ENCODE peak calls at places on chromosomes 4 and X, in eight cellular contexts. One of them, this sample, is unnamed.

GRCh38 chrX:103656623-103657022 is 27.8 kb downstream of the TCEAL1 start:
- DNase-seq in mammary epithelial cell: peak
- DNase-seq in AG04450: no peak
- DNase-seq in aorta: no peak
- DNase-seq in kidney: no peak
- DNase-seq in tibial nerve: no peak
- DNase-seq in uterus: no peak
- DNase-seq in naive thymus-derived CD4-positive, alpha-beta T cell: no peak
- DNase-seq in this sample: no peak

GRCh38 chrX:155112171-155112570 is 40.9 kb downstream of the BRCC3 start:
- DNase-seq in mammary epithelial cell: peak
- DNase-seq in AG04450: no peak
- DNase-seq in aorta: no peak
- DNase-seq in kidney: no peak
- DNase-seq in tibial nerve: no peak
- DNase-seq in uterus: no peak
- DNase-seq in naive thymus-derived CD4-positive, alpha-beta T cell: no peak
- DNase-seq in this sample: no peak

GRCh38 chr4:78565971-78566372 is 14.4 kb downstream of the ANXA3 start:
- DNase-seq in mammary epithelial cell: peak
- DNase-seq in AG04450: no peak
- DNase-seq in aorta: no peak
- DNase-seq in kidney: no peak
- DNase-seq in tibial nerve: no peak
- DNase-seq in uterus: no peak
- DNase-seq in naive thymus-derived CD4-positive, alpha-beta T cell: no peak
- DNase-seq in this sample: no peak

GRCh38 chrX:40663078-40663740 is 15.8 kb upstream of the CXorf38 start:
- DNase-seq in mammary epithelial cell: no peak
- DNase-seq in AG04450: no peak
- DNase-seq in aorta: no peak
- DNase-seq in kidney: no peak
- DNase-seq in tibial nerve: no peak
- DNase-seq in uterus: no peak
- DNase-seq in naive thymus-derived CD4-positive, alpha-beta T cell: no peak
- DNase-seq in this sample: no peak

GRCh38 chr4:153137168-153137567 is 67.1 kb upstream of the TRIM2 start:
- DNase-seq in mammary epithelial cell: peak
- DNase-seq in AG04450: no peak
- DNase-seq in aorta: peak
- DNase-seq in kidney: no peak
- DNase-seq in tibial nerve: no peak
- DNase-seq in uterus: peak
- DNase-seq in naive thymus-derived CD4-positive, alpha-beta T cell: no peak
- DNase-seq in this sample: no peak

GRCh38 chr4:145043306-145043705 is 54.7 kb downstream of the ANAPC10 start:
- DNase-seq in mammary epithelial cell: no peak
- DNase-seq in AG04450: no peak
- DNase-seq in aorta: no peak
- DNase-seq in kidney: no peak
- DNase-seq in tibial nerve: no peak
- DNase-seq in uterus: no peak
- DNase-seq in naive thymus-derived CD4-positive, alpha-beta T cell: no peak
- DNase-seq in this sample: no peak

GRCh38 chrX:4550018-4550417 is 836.6 kb upstream of the PRKX start:
- DNase-seq in mammary epithelial cell: no peak
- DNase-seq in AG04450: no peak
- DNase-seq in aorta: no peak
- DNase-seq in kidney: no peak
- DNase-seq in tibial nerve: no peak
- DNase-seq in uterus: no peak
- DNase-seq in naive thymus-derived CD4-positive, alpha-beta T cell: no peak
- DNase-seq in this sample: no peak

GRCh38 chr4:127772769-127773671 is 9.1 kb upstream of the HSPA4L start:
- DNase-seq in mammary epithelial cell: no peak
- DNase-seq in AG04450: no peak
- DNase-seq in aorta: no peak
- DNase-seq in kidney: no peak
- DNase-seq in tibial nerve: no peak
- DNase-seq in uterus: no peak
- DNase-seq in naive thymus-derived CD4-positive, alpha-beta T cell: no peak
- DNase-seq in this sample: no peak

GRCh38 chrX:57083143-57083542 is 38.2 kb downstream of the SPIN2B start:
- DNase-seq in mammary epithelial cell: no peak
- DNase-seq in AG04450: no peak
- DNase-seq in aorta: no peak
- DNase-seq in kidney: peak
- DNase-seq in tibial nerve: no peak
- DNase-seq in uterus: no peak
- DNase-seq in naive thymus-derived CD4-positive, alpha-beta T cell: no peak
- DNase-seq in this sample: no peak

GRCh38 chrX:155068165-155068564 is 2.8 kb downstream of the CMC4 start:
- DNase-seq in mammary epithelial cell: peak
- DNase-seq in AG04450: no peak
- DNase-seq in aorta: no peak
- DNase-seq in kidney: peak
- DNase-seq in tibial nerve: no peak
- DNase-seq in uterus: no peak
- DNase-seq in naive thymus-derived CD4-positive, alpha-beta T cell: no peak
- DNase-seq in this sample: no peak

GRCh38 chrX:25755179-25755578 is 383.0 kb upstream of the MAGEB18 start:
- DNase-seq in mammary epithelial cell: no peak
- DNase-seq in AG04450: no peak
- DNase-seq in aorta: no peak
- DNase-seq in kidney: no peak
- DNase-seq in tibial nerve: no peak
- DNase-seq in uterus: no peak
- DNase-seq in naive thymus-derived CD4-positive, alpha-beta T cell: no peak
- DNase-seq in this sample: no peak

GRCh38 chr4:57064811-57065711 is 45.1 kb downstream of the IGFBP7 start:
- DNase-seq in mammary epithelial cell: no peak
- DNase-seq in AG04450: peak
- DNase-seq in aorta: peak
- DNase-seq in kidney: peak
- DNase-seq in tibial nerve: peak
- DNase-seq in uterus: peak
- DNase-seq in naive thymus-derived CD4-positive, alpha-beta T cell: no peak
- DNase-seq in this sample: no peak

GRCh38 chr4:68576272-68577100 is at the start of gene UGT2B17:
- DNase-seq in mammary epithelial cell: no peak
- DNase-seq in AG04450: no peak
- DNase-seq in aorta: no peak
- DNase-seq in kidney: no peak
- DNase-seq in tibial nerve: no peak
- DNase-seq in uterus: no peak
- DNase-seq in naive thymus-derived CD4-positive, alpha-beta T cell: no peak
- DNase-seq in this sample: no peak

GRCh38 chrX:24231169-24231568 is 81.6 kb downstream of the ZFX start:
- DNase-seq in mammary epithelial cell: peak
- DNase-seq in AG04450: peak
- DNase-seq in aorta: no peak
- DNase-seq in kidney: no peak
- DNase-seq in tibial nerve: no peak
- DNase-seq in uterus: peak
- DNase-seq in naive thymus-derived CD4-positive, alpha-beta T cell: no peak
- DNase-seq in this sample: no peak

GRCh38 chr4:103904126-103904525 is 184.3 kb upstream of the TACR3 start:
- DNase-seq in mammary epithelial cell: peak
- DNase-seq in AG04450: no peak
- DNase-seq in aorta: no peak
- DNase-seq in kidney: no peak
- DNase-seq in tibial nerve: no peak
- DNase-seq in uterus: no peak
- DNase-seq in naive thymus-derived CD4-positive, alpha-beta T cell: no peak
- DNase-seq in this sample: no peak

GRCh38 chr4:109041463-109041862 is 261.0 kb downstream of the COL25A1 start:
- DNase-seq in mammary epithelial cell: no peak
- DNase-seq in AG04450: no peak
- DNase-seq in aorta: no peak
- DNase-seq in kidney: no peak
- DNase-seq in tibial nerve: no peak
- DNase-seq in uterus: no peak
- DNase-seq in naive thymus-derived CD4-positive, alpha-beta T cell: no peak
- DNase-seq in this sample: no peak

GRCh38 chr4:140875751-140876389 is 119.7 kb upstream of the TBC1D9 start:
- DNase-seq in mammary epithelial cell: no peak
- DNase-seq in AG04450: no peak
- DNase-seq in aorta: no peak
- DNase-seq in kidney: no peak
- DNase-seq in tibial nerve: no peak
- DNase-seq in uterus: no peak
- DNase-seq in naive thymus-derived CD4-positive, alpha-beta T cell: no peak
- DNase-seq in this sample: no peak
- H3K27ac ChIP-seq in mammary epithelial cell: no peak
- H3K27ac ChIP-seq in AG04450: no peak
- H3K27ac ChIP-seq in aorta: no peak
- H3K27ac ChIP-seq in kidney: no peak
- H3K27ac ChIP-seq in tibial nerve: no peak
- H3K27ac ChIP-seq in uterus: no peak
- H3K27ac ChIP-seq in naive thymus-derived CD4-positive, alpha-beta T cell: no peak
- H3K27ac ChIP-seq in this sample: no peak

GRCh38 chrX:46579250-46579649 is 5.7 kb downstream of the CHST7 start:
- DNase-seq in mammary epithelial cell: no peak
- DNase-seq in AG04450: no peak
- DNase-seq in aorta: no peak
- DNase-seq in kidney: no peak
- DNase-seq in tibial nerve: no peak
- DNase-seq in uterus: no peak
- DNase-seq in naive thymus-derived CD4-positive, alpha-beta T cell: no peak
- DNase-seq in this sample: no peak

GRCh38 chrX:46580613-46581012 is 7.0 kb downstream of the CHST7 start:
- DNase-seq in mammary epithelial cell: no peak
- DNase-seq in AG04450: no peak
- DNase-seq in aorta: no peak
- DNase-seq in kidney: no peak
- DNase-seq in tibial nerve: no peak
- DNase-seq in uterus: no peak
- DNase-seq in naive thymus-derived CD4-positive, alpha-beta T cell: no peak
- DNase-seq in this sample: no peak

GRCh38 chrX:46587158-46587557 is 13.6 kb downstream of the CHST7 start:
- DNase-seq in mammary epithelial cell: peak
- DNase-seq in AG04450: no peak
- DNase-seq in aorta: no peak
- DNase-seq in kidney: no peak
- DNase-seq in tibial nerve: no peak
- DNase-seq in uterus: no peak
- DNase-seq in naive thymus-derived CD4-positive, alpha-beta T cell: no peak
- DNase-seq in this sample: no peak

GRCh38 chrX:46582964-46583363 is 9.4 kb downstream of the CHST7 start:
- DNase-seq in mammary epithelial cell: peak
- DNase-seq in AG04450: peak
- DNase-seq in aorta: no peak
- DNase-seq in kidney: no peak
- DNase-seq in tibial nerve: no peak
- DNase-seq in uterus: peak
- DNase-seq in naive thymus-derived CD4-positive, alpha-beta T cell: no peak
- DNase-seq in this sample: no peak

GRCh38 chrX:46582325-46582724 is 8.8 kb downstream of the CHST7 start:
- DNase-seq in mammary epithelial cell: peak
- DNase-seq in AG04450: no peak
- DNase-seq in aorta: no peak
- DNase-seq in kidney: no peak
- DNase-seq in tibial nerve: no peak
- DNase-seq in uterus: no peak
- DNase-seq in naive thymus-derived CD4-positive, alpha-beta T cell: no peak
- DNase-seq in this sample: no peak
- H3K4me3 ChIP-seq in mammary epithelial cell: peak
- H3K4me3 ChIP-seq in AG04450: no peak
- H3K4me3 ChIP-seq in aorta: no peak
- H3K4me3 ChIP-seq in kidney: no peak
- H3K4me3 ChIP-seq in tibial nerve: no peak
- H3K4me3 ChIP-seq in uterus: no peak
- H3K4me3 ChIP-seq in naive thymus-derived CD4-positive, alpha-beta T cell: no peak
- H3K4me3 ChIP-seq in this sample: no peak

GRCh38 chr4:86218721-86219481 is 141.0 kb downstream of the MAPK10 start:
- DNase-seq in mammary epithelial cell: no peak
- DNase-seq in AG04450: peak
- DNase-seq in aorta: no peak
- DNase-seq in kidney: no peak
- DNase-seq in tibial nerve: no peak
- DNase-seq in uterus: peak
- DNase-seq in naive thymus-derived CD4-positive, alpha-beta T cell: no peak
- DNase-seq in this sample: no peak

GRCh38 chr4:86221076-86221475 is 138.8 kb downstream of the MAPK10 start:
- DNase-seq in mammary epithelial cell: no peak
- DNase-seq in AG04450: no peak
- DNase-seq in aorta: no peak
- DNase-seq in kidney: no peak
- DNase-seq in tibial nerve: no peak
- DNase-seq in uterus: no peak
- DNase-seq in naive thymus-derived CD4-positive, alpha-beta T cell: no peak
- DNase-seq in this sample: no peak

GRCh38 chr4:86223472-86223871 is 136.4 kb downstream of the MAPK10 start:
- DNase-seq in mammary epithelial cell: peak
- DNase-seq in AG04450: peak
- DNase-seq in aorta: no peak
- DNase-seq in kidney: no peak
- DNase-seq in tibial nerve: no peak
- DNase-seq in uterus: no peak
- DNase-seq in naive thymus-derived CD4-positive, alpha-beta T cell: no peak
- DNase-seq in this sample: no peak

DNA sequence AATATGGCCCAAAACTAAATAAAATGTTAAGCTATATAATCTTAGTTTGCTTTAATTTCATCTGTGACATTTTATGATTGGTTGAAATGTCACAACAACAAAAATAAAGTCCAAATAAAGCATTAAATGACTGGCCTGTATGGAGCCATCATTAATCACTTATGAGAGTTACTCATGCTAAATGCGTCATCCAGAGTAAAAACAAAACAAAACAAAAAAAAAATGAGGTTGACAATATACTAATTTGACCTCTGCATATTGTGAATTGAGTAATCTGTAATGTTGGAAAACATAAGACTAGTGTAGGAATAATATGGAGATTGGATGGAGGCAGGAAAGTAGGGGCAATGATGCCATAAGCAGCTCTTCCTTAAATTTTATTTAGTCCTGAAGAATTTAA is 139.7 kb downstream of the MAPK10 start:
- DNase-seq in mammary epithelial cell: no peak
- DNase-seq in AG04450: no peak
- DNase-seq in aorta: no peak
- DNase-seq in kidney: no peak
- DNase-seq in tibial nerve: no peak
- DNase-seq in uterus: no peak
- DNase-seq in naive thymus-derived CD4-positive, alpha-beta T cell: no peak
- DNase-seq in this sample: no peak
- H3K27ac ChIP-seq in mammary epithelial cell: no peak
- H3K27ac ChIP-seq in AG04450: no peak
- H3K27ac ChIP-seq in aorta: no peak
- H3K27ac ChIP-seq in kidney: no peak
- H3K27ac ChIP-seq in tibial nerve: no peak
- H3K27ac ChIP-seq in uterus: no peak
- H3K27ac ChIP-seq in naive thymus-derived CD4-positive, alpha-beta T cell: no peak
- H3K27ac ChIP-seq in this sample: no peak

DNA sequence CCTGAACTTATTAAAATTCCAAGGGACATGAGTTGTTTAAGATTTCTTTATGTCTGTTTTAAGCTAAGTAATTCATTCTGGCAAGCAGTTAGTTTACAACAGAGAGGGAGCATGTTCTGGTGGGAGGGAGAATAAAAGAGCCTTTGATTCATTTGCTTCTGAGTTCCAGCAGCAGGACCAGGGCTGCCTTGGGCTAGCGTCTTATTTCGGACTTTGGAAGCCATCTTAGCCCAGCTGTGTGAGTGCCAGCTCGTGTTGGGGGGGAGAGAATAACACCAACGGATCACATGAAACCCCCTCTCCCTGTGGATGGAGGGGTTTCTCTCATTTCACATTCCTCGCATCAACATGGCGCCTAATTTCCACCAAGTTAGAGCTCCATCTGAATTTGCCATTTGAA is 7.3 kb downstream of the GAB1 start:
- DNase-seq in mammary epithelial cell: peak
- DNase-seq in AG04450: no peak
- DNase-seq in aorta: no peak
- DNase-seq in kidney: no peak
- DNase-seq in tibial nerve: no peak
- DNase-seq in uterus: no peak
- DNase-seq in naive thymus-derived CD4-positive, alpha-beta T cell: no peak
- DNase-seq in this sample: no peak
- H3K4me3 ChIP-seq in mammary epithelial cell: no peak
- H3K4me3 ChIP-seq in AG04450: no peak
- H3K4me3 ChIP-seq in aorta: no peak
- H3K4me3 ChIP-seq in kidney: no peak
- H3K4me3 ChIP-seq in tibial nerve: no peak
- H3K4me3 ChIP-seq in uterus: no peak
- H3K4me3 ChIP-seq in naive thymus-derived CD4-positive, alpha-beta T cell: no peak
- H3K4me3 ChIP-seq in this sample: no peak